ENCODE peak calls at places on chromosomes 1 and 21, in nine cellular contexts. C, F, A, Y, P, D, L, Q and H are unnamed samples.

GRCh38 chr1:54228638-54229079 is 28.7 kb downstream of the MRPL37 start:
- DNase-seq in A (no peak), P (no peak), Q (no peak), D (no peak), Y (no peak), C (no peak), L (no peak), F (no peak), H (no peak)

GRCh38 chr1:97441966-97442365 is 478.9 kb downstream of the DPYD start:
- DNase-seq in L (no peak), Y (no peak), P (no peak), A (no peak), C (no peak), D (no peak), F (no peak), Q (no peak), H (no peak)

GRCh38 chr1:156462954-156463795 is 37.4 kb downstream of the MEF2D start:
- DNase-seq in P (no peak), Q (no peak), Y (no peak), A (no peak), C (no peak), L (no peak), F (no peak), D (no peak), H (no peak)

GRCh38 chr1:153393926-153394325 is 3.1 kb upstream of the S100A8 start:
- DNase-seq in A (no peak), F (no peak), D (peak; percentile 66), C (no peak), Q (no peak), Y (no peak), P (no peak), L (no peak), H (no peak)

GRCh38 chr1:70085451-70085850 is 119.9 kb downstream of the LRRC40 start:
- DNase-seq in Y (no peak), P (no peak), C (no peak), F (no peak), A (no peak), D (no peak), Q (no peak), L (no peak), H (no peak)

GRCh38 chr1:99979071-99979470 is 9.3 kb downstream of the SLC35A3 start:
- DNase-seq in Q (no peak), A (no peak), C (no peak), Y (no peak), P (no peak), F (no peak), L (no peak), D (no peak), H (no peak)

GRCh38 chr1:233140519-233140918 is 155.0 kb downstream of the PCNX2 start:
- DNase-seq in Y (peak; percentile 22), C (no peak), P (no peak), D (no peak), Q (no peak), L (no peak), F (no peak), A (no peak), H (peak; percentile 17)

GRCh38 chr1:117146570-117147340 is 25.2 kb upstream of the TRIM45 start:
- DNase-seq in Y (peak; percentile 76), F (no peak), C (peak; percentile 91), A (peak; percentile 89), L (no peak), D (no peak), Q (peak; percentile 34), P (no peak), H (peak; percentile 90)

GRCh38 chr1:204523605-204524215 is 7.5 kb downstream of the MDM4 start:
- DNase-seq in Y (no peak), D (no peak), Q (no peak), C (no peak), L (no peak), P (no peak), F (no peak), A (no peak), H (no peak)

GRCh38 chr1:109444376-109444775 is 18.1 kb upstream of the PSMA5 start:
- DNase-seq in Y (no peak), L (no peak), D (no peak), C (no peak), Q (no peak), P (no peak), F (no peak), A (no peak), H (no peak)

GRCh38 chr1:183572721-183573120 is 17.5 kb downstream of the NCF2 start:
- DNase-seq in P (no peak), F (no peak), Y (no peak), Q (no peak), C (no peak), A (no peak), L (no peak), D (no peak), H (no peak)

GRCh38 chr1:189616893-189617292 is 860.8 kb downstream of the BRINP3 start:
- DNase-seq in P (no peak), Y (peak; percentile 51), Q (peak; percentile 30), D (no peak), F (no peak), A (peak; percentile 23), C (peak; percentile 37), L (no peak), H (peak; percentile 70)

GRCh38 chr1:84259989-84260388 is 41.5 kb upstream of the SAMD13 start:
- DNase-seq in C (no peak), Y (no peak), F (no peak), L (no peak), Q (no peak), A (no peak), D (no peak), P (no peak), H (no peak)

GRCh38 chr1:15916417-15916816 is 59.5 kb downstream of the ZBTB17 start:
- DNase-seq in Y (no peak), C (no peak), P (no peak), A (no peak), D (no peak), Q (no peak), L (no peak), F (no peak), H (peak; percentile 46)

GRCh38 chr1:216919033-216919970 is 196.1 kb upstream of the ESRRG start:
- DNase-seq in L (no peak), F (no peak), A (no peak), P (no peak), C (no peak), Q (no peak), D (no peak), Y (no peak), H (no peak)

GRCh38 chr21:26781331-26781730 is 63.9 kb downstream of the ADAMTS1 start:
- DNase-seq in L (no peak), P (no peak), Y (no peak), A (no peak), C (no peak), D (no peak), F (no peak), Q (no peak), H (no peak)

GRCh38 chr1:27773732-27774445 is 870 bp downstream of the STX12 start:
- DNase-seq in L (peak; percentile 5), F (no peak), Y (peak; percentile 33), Q (no peak), D (peak; percentile 43), P (no peak), C (peak; percentile 45), A (no peak), H (peak; percentile 61)

GRCh38 chr1:204558467-204558866 is 42.3 kb downstream of the MDM4 start:
- DNase-seq in D (no peak), P (no peak), L (no peak), Y (no peak), C (no peak), Q (no peak), A (no peak), F (no peak), H (no peak)

GRCh38 chr1:168032048-168032447 is 95.2 kb upstream of the MPC2 start:
- DNase-seq in Y (no peak), C (no peak), A (no peak), Q (no peak), P (no peak), L (no peak), F (no peak), D (no peak), H (no peak)
- H3K4me3 ChIP-seq in Y (no peak overlapping the region), C (no peak overlapping the region), A (no peak overlapping the region), Q (no peak overlapping the region), P (no peak overlapping the region), L (no peak overlapping the region), F (no peak overlapping the region), D (no peak overlapping the region), H (no peak overlapping the region)

DNA sequence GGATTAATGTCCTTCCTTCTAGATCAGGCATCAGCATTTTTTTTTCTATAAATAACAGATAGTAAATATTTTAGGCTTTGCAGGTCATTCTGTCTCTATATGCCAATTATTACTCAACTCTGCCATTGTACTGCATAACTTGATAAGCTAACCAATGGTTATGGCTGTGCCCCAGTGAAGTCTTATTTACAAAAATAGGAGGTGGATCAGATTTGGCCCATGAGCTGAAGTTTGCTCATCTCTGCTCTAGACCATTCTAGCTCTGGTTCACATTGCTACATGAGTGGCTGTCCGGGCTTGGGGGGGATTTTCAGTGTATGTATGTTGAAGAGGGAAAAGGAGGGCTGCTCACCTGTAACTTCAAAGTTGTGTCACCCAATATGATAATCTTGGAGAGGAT is 10.1 kb downstream of the RAB7B start:
- DNase-seq in Q (no peak), F (no peak), P (no peak), D (no peak), C (no peak), Y (no peak), L (no peak), A (no peak), H (no peak)
- H3K4me3 ChIP-seq in Q (no peak overlapping the region), F (no peak overlapping the region), P (no peak overlapping the region), D (no peak overlapping the region), C (no peak overlapping the region), Y (no peak overlapping the region), L (no peak overlapping the region), A (no peak overlapping the region), H (no peak overlapping the region)

GRCh38 chr1:201465698-201466290 is 3.2 kb downstream of the PHLDA3 start:
- DNase-seq in L (no peak), P (no peak), Y (no peak), Q (no peak), F (peak; percentile 81), D (no peak), C (no peak), A (no peak), H (no peak)
- H3K4me3 ChIP-seq in L (no peak overlapping the region), P (no peak overlapping the region), Y (peak overlapping the region; percentile 97), Q (peak overlapping the region; percentile 80), F (no peak overlapping the region), D (no peak overlapping the region), C (peak overlapping the region; percentile 74), A (peak overlapping the region; percentile 97), H (peak overlapping the region; percentile 97)

GRCh38 chr1:3561801-3562200 is 49.5 kb downstream of the MEGF6 start:
- DNase-seq in D (no peak), P (no peak), Q (no peak), Y (no peak), F (no peak), C (no peak), A (no peak), L (no peak), H (no peak)

GRCh38 chr1:3562712-3563111 is 48.6 kb downstream of the MEGF6 start:
- DNase-seq in D (no peak), A (no peak), Q (no peak), F (no peak), P (no peak), C (no peak), Y (no peak), L (no peak), H (no peak)

GRCh38 chr1:3563610-3564009 is 47.7 kb downstream of the MEGF6 start:
- DNase-seq in L (no peak), Q (no peak), C (no peak), F (no peak), Y (no peak), D (no peak), A (no peak), P (no peak), H (no peak)

GRCh38 chr1:3564921-3565831 is 46.1 kb downstream of the MEGF6 start:
- DNase-seq in C (no peak), P (no peak), Q (peak; percentile 73), L (peak; percentile 57), Y (peak; percentile 25), A (no peak), D (no peak), F (no peak), H (peak; percentile 57)

GRCh38 chr1:3563125-3563524 is 48.2 kb downstream of the MEGF6 start:
- DNase-seq in F (no peak), A (no peak), P (no peak), C (no peak), D (no peak), Y (no peak), Q (no peak), L (no peak), H (no peak)
- H3K4me3 ChIP-seq in F (no peak overlapping the region), A (no peak overlapping the region), P (no peak overlapping the region), C (no peak overlapping the region), D (no peak overlapping the region), Y (no peak overlapping the region), Q (no peak overlapping the region), L (no peak overlapping the region), H (no peak overlapping the region)